ENCODE peak calls at places on chromosome 7, in four cellular contexts. F, L, M and U are unnamed samples.
A peak's percentile ranks its signal among the peaks of the same experiment; 100 is the strongest.

GRCh38 chr7:115662676-115663075 is 367.9 kb downstream of the TFEC start:
- DNase-seq in F (no peak), M (no peak), L (no peak), U (no peak)

GRCh38 chr7:102916426-102916825 is 3.6 kb downstream of the LRRC17 start:
- DNase-seq in M (no peak), F (no peak), L (no peak), U (no peak)

GRCh38 chr7:95476904-95477594 is 8.7 kb upstream of the ASB4 start:
- DNase-seq in L (peak; percentile 21), M (peak; percentile 55), F (peak; percentile 77), U (peak; percentile 11)

GRCh38 chr7:148664319-148664718 is 34.4 kb upstream of the CUL1 start:
- DNase-seq in L (no peak), M (no peak), F (no peak), U (no peak)

GRCh38 chr7:82204694-82205093 is 238.9 kb downstream of the CACNA2D1 start:
- DNase-seq in L (no peak), M (no peak), F (no peak), U (no peak)

GRCh38 chr7:147492621-147493020 is 1097.9 kb upstream of the C7orf33 start:
- DNase-seq in M (no peak), L (no peak), F (peak; percentile 48), U (no peak)

GRCh38 chr7:134701272-134701671 is 54.6 kb downstream of the BPGM start:
- DNase-seq in M (peak; percentile 42), L (no peak), F (no peak), U (no peak)

GRCh38 chr7:141744131-141744530 is 6.0 kb downstream of the SSBP1 start:
- DNase-seq in M (no peak), L (no peak), F (no peak), U (no peak)

GRCh38 chr7:51062222-51062987 is 254.2 kb downstream of the COBL start:
- DNase-seq in L (no peak), F (no peak), M (no peak), U (no peak)

GRCh38 chr7:23072043-23072442 is 33.5 kb upstream of the KLHL7 start:
- DNase-seq in L (no peak), M (no peak), F (no peak), U (no peak)

GRCh38 chr7:94594882-94595281 is 61.1 kb downstream of the SGCE start:
- DNase-seq in F (no peak), L (no peak), M (no peak), U (no peak)

GRCh38 chr7:80114159-80114558 is 20.5 kb upstream of the GNAI1 start:
- DNase-seq in M (no peak), L (no peak), F (no peak), U (no peak)

GRCh38 chr7:127940365-127941160 is 90.7 kb downstream of the LRRC4 start:
- DNase-seq in M (no peak), F (no peak), L (no peak), U (no peak)

GRCh38 chr7:39642896-39643295 is 19.5 kb downstream of the RALA start:
- DNase-seq in L (no peak), F (no peak), M (no peak), U (no peak)

GRCh38 chr7:156019776-156020565 is 207.7 kb upstream of the SHH start:
- DNase-seq in M (no peak), F (no peak), L (no peak), U (no peak)

GRCh38 chr7:49639068-49639593 is 134.3 kb upstream of the VWC2 start:
- DNase-seq in L (no peak), F (no peak), M (no peak), U (no peak)

GRCh38 chr7:131249003-131249402 is 78.7 kb upstream of the MKLN1 start:
- DNase-seq in L (no peak), F (no peak), M (no peak), U (no peak)

GRCh38 chr7:50182734-50183133 is 89.7 kb upstream of the ZPBP start:
- DNase-seq in M (no peak), L (no peak), F (no peak), U (no peak)

GRCh38 chr7:149867762-149868637 is 5.8 kb upstream of the ATP6V0E2 start:
- DNase-seq in M (no peak), L (no peak), F (no peak), U (no peak)